ENCODE peak calls at places on chromosome 15, in six cellular contexts. Q, Z, P, D, W and R are unnamed samples.
A peak's percentile ranks its signal among the peaks of the same experiment; 100 is the strongest.

GRCh38 chr15:42788725-42789124 is 51.8 kb upstream of the CDAN1 start:
- DNase-seq in P (no peak), W (no peak), Q (no peak), D (no peak), Z (no peak), R (no peak)

GRCh38 chr15:96181873-96182301 is 148.6 kb upstream of the NR2F2 start:
- DNase-seq in D (no peak), Z (no peak), W (no peak), P (no peak), Q (no peak), R (no peak)

GRCh38 chr15:84648539-84648938 is 5.5 kb downstream of the WDR73 start:
- DNase-seq in Q (no peak), P (no peak), Z (no peak), D (no peak), W (no peak), R (no peak)

GRCh38 chr15:47727676-47728075 is 10.4 kb downstream of the SEMA6D start:
- DNase-seq in Q (no peak), Z (no peak), W (no peak), P (no peak), D (no peak), R (no peak)

GRCh38 chr15:41950505-41950904 is 21.9 kb downstream of the EHD4 start:
- DNase-seq in W (no peak), P (no peak), D (no peak), Z (no peak), Q (no peak), R (no peak)

GRCh38 chr15:99421172-99421656 is 144.6 kb upstream of the MEF2A start:
- DNase-seq in Z (peak; percentile 43), P (no peak), W (no peak), D (no peak), Q (peak; percentile 89), R (no peak)

GRCh38 chr15:39232512-39232911 is 348.4 kb upstream of the THBS1 start:
- DNase-seq in Z (no peak), W (no peak), Q (no peak), P (no peak), D (no peak), R (no peak)

GRCh38 chr15:62068071-62068786 is 1.5 kb downstream of the C2CD4A start:
- DNase-seq in P (peak; percentile 17), D (peak; percentile 20), W (no peak), Q (peak; percentile 25), Z (peak; percentile 71), R (peak; percentile 14)

GRCh38 chr15:67107014-67107812 is 41.8 kb downstream of the SMAD3 start:
- DNase-seq in P (no peak), Q (peak; percentile 65), Z (no peak), W (no peak), D (peak; percentile 44), R (no peak)

GRCh38 chr15:40430271-40430805 is 10.4 kb upstream of the BAHD1 start:
- DNase-seq in P (no peak), W (no peak), D (peak; percentile 65), Q (no peak), Z (no peak), R (no peak)

GRCh38 chr15:81000144-81000625 is 538 bp upstream of the TLNRD1 start:
- DNase-seq in Z (no peak), P (no peak), Q (peak; percentile 27), W (no peak), D (no peak), R (no peak)

GRCh38 chr15:92801412-92801773 is 98.7 kb upstream of the CHD2 start:
- DNase-seq in W (no peak), D (no peak), P (no peak), Q (no peak), Z (no peak), R (no peak)

GRCh38 chr15:42721016-42721415 is 15.9 kb downstream of the CDAN1 start:
- DNase-seq in D (no peak), Z (no peak), W (no peak), Q (no peak), P (no peak), R (no peak)

GRCh38 chr15:60479711-60480110 is 769 bp upstream of the ICE2 start:
- DNase-seq in P (no peak), Q (no peak), Z (no peak), D (no peak), W (peak; percentile 15), R (no peak)

GRCh38 chr15:100856847-100857246 is 22.8 kb upstream of the ALDH1A3 start:
- DNase-seq in Q (no peak), P (no peak), D (no peak), W (no peak), Z (no peak), R (no peak)

GRCh38 chr15:83653639-83654378 is at the start of gene ADAMTSL3:
- DNase-seq in Q (no peak), D (peak; percentile 5), P (no peak), W (no peak), Z (peak; percentile 78), R (no peak)

GRCh38 chr15:62739507-62739906 is 303.0 kb upstream of the TPM1 start:
- DNase-seq in Z (no peak), W (no peak), D (no peak), Q (no peak), P (no peak), R (no peak)

GRCh38 chr15:60405405-60405804 is 7.6 kb upstream of the ANXA2 start:
- DNase-seq in D (no peak), Z (no peak), W (no peak), Q (no peak), P (no peak), R (no peak)

GRCh38 chr15:98884894-98885293 is 122.7 kb downstream of the PGPEP1L start:
- DNase-seq in W (no peak), P (no peak), Z (no peak), D (no peak), Q (no peak), R (no peak)

GRCh38 chr15:35005933-35006332 is 17.8 kb upstream of the ZNF770 start:
- DNase-seq in Z (no peak), D (no peak), P (no peak), W (no peak), Q (no peak), R (no peak)

GRCh38 chr15:22851513-22851912 is 13.0 kb downstream of the NIPA2 start:
- DNase-seq in W (no peak), Q (no peak), Z (no peak), D (no peak), P (no peak), R (no peak)
- TF ChIP-seq POLR2A in W (no peak), Q (no peak), Z (no peak), D (no peak), P (no peak), R (no peak)

DNA sequence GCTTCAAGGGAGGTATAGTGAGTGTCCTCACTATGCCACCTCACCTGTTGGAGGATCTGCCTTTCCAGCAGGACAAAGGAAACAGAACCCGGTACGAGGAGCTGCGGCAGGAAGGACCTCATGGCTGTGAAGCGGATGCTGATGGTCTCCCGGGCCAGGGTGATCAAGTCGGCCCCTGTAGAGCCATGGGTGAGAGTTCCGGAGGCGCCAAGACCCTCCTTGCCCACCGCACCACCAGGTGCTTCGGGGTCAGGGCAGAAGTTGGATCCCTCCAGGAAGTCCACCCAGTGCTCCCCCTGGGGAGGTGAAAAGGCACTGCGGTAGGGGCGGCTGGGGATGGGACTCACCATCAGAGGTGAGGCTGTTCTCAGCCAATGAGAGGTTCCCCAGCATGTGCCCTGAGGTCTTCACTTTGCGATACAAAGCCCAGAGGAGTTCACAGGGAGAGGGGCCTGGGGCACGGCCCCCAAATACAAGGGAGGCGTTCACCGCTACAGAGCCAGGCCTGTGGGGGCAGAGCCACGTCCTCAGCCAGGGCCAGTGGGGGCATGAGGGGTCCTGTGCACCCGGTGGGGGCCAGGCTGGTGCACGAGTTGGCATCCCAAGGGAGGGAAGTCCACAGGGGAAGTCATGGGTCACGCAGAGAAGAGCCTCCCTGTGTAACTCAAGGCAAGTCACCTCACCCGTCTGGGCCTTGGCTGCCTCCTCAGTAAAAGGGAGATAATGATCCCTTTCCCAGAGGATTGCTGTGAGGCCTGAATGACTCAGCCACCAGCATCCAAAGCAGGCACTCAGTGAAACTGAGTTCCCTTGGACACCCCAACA is 27.7 kb downstream of the C15orf39 start:
- DNase-seq in W (no peak), P (peak; percentile 16), Q (no peak), Z (no peak), D (no peak), R (peak; percentile 5)
- TF ChIP-seq TAF1 in W (no peak), P (no peak), Q (no peak), Z (no peak), D (no peak), R (no peak)

GRCh38 chr15:69794643-69795461 is 302.9 kb downstream of the TLE3 start:
- DNase-seq in Z (no peak), D (no peak), P (no peak), Q (no peak), W (no peak), R (no peak)
- TF ChIP-seq POLR2AphosphoS5 in Z (no peak), D (no peak), P (no peak), Q (no peak), W (no peak), R (no peak)

DNA sequence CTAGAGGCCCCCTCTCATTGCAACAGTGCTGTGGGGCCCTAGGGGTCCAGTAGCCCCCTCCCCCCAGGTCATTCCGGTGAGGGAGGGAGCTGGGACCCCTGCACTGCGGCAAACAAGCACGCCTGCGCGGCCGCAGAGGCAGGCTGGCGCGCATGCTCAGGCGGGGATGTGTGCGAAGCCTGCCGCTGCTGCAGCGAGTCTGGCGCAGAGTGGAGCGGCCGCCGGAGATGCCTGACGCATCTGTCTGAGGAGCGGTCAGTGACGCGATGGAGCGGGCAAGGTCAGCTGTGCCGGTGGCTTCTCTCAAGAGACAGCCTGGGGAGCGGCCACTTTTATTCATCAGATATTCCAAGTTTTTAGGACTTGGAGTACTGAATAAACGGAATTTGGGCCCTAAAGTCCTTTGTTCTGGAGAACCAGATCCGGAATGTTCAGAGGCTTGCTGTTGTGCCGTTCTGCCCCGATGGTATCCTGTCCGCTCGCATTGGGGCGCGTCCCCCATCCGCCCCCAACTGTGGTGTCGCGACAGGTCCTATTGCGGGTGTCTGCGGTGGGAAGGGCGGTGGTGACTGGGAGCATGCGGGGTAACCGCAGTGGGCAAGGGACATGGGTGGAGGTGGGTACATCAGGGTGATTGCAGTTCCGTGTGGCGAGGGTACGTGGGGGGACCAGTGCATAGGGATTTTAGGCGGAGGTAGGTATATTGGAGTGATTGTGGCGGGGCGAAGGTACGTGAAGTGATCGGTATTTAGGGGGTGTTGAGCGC is at the start of the genes SNRPN and SNURF:
- DNase-seq in D (no peak), Z (peak; percentile 78), Q (peak; percentile 30), P (peak; percentile 25), W (peak; percentile 11), R (peak; percentile 27)
- TF ChIP-seq POLR2A in D (no peak), Z (peak; percentile 79), Q (peak; percentile 85), P (peak; percentile 87), W (peak; percentile 96), R (peak; percentile 84)